ENCODE peak calls at places on chromosomes 4 and X, in six cellular contexts. Q is A549, S is upper lobe of left lung, R is K562, I is HepG2, E is GM12878. T is an unnamed sample.

GRCh38 chrX:66039916-66040315 is at the start of gene VSIG4:
- ATAC-seq in Q (no peak), S (peak), R (peak), I (no peak), E (no peak), T (peak)

GRCh38 chrX:63275127-63275526 is 76.0 kb downstream of the SPIN4 start:
- ATAC-seq in Q (peak), S (peak), R (peak), I (peak), E (peak), T (no peak)

GRCh38 chrX:10356979-10357378 is 200.2 kb downstream of the CLCN4 start:
- ATAC-seq in Q (no peak), S (no peak), R (no peak), I (no peak), E (no peak), T (no peak)

GRCh38 chrX:68114573-68115199 is 318.6 kb downstream of the OPHN1 start:
- ATAC-seq in Q (peak), S (peak), R (peak), I (no peak), E (no peak), T (no peak)

GRCh38 chrX:38215141-38215540 is 5.5 kb downstream of the SRPX start:
- ATAC-seq in Q (no peak), S (peak), R (no peak), I (no peak), E (no peak), T (peak)

GRCh38 chrX:116281106-116281505 is 110.6 kb downstream of the AGTR2 start:
- ATAC-seq in Q (no peak), S (no peak), R (no peak), I (no peak), E (no peak), T (no peak)

GRCh38 chr4:7872264-7872771 is 67.3 kb downstream of the AFAP1 start:
- ATAC-seq in Q (peak), S (peak), R (no peak), I (no peak), E (no peak), T (peak)

GRCh38 chr4:86670739-86671138 is 76.6 kb downstream of the PTPN13 start:
- ATAC-seq in Q (peak), S (no peak), R (no peak), I (no peak), E (no peak), T (no peak)

GRCh38 chr4:19675172-19675811 is 576.4 kb upstream of the SLIT2 start:
- ATAC-seq in Q (no peak), S (peak), R (no peak), I (no peak), E (no peak), T (peak)

GRCh38 chr4:149741186-149741831 is 74.3 kb downstream of the IQCM start:
- ATAC-seq in Q (no peak), S (no peak), R (no peak), I (no peak), E (peak), T (no peak)

GRCh38 chr4:177562859-177563258 is 120.6 kb upstream of the AGA start:
- ATAC-seq in Q (no peak), S (no peak), R (no peak), I (no peak), E (no peak), T (no peak)

GRCh38 chr4:111678466-111678865 is 466.8 kb upstream of the FAM241A start:
- ATAC-seq in Q (no peak), S (no peak), R (no peak), I (no peak), E (no peak), T (no peak)

GRCh38 chrX:134006484-134007161 is 21.2 kb upstream of the GPC3 start:
- ATAC-seq in Q (no peak), S (no peak), R (no peak), I (peak), E (no peak), T (no peak)

DNA sequence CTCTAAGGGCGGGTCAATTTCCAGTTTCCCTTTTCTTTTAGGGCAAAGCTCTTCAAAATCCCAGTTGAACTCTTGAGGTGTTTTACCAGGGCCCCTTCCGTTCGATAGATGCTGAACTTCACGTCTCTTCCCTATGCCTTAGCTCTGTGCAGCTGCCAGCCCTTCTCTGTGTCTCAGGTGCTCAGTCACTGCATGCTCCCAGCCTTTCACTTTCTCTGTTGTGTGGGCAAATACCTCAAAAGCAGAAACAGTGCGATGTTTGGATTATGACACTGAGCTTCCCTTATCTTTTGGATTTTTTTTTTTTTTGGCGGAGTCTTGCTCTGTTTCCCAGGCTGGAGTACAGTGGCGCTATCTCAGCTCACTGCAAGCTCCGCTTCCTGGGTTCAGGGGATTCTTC is 108.5 kb downstream of the CLDN22 start:
- ATAC-seq in Q (no peak), S (no peak), R (no peak), I (no peak), E (no peak), T (no peak)
- TF ChIP-seq EP300 in Q (no peak), S (no peak), R (no peak), I (no peak), E (no peak), T (no peak)

DNA sequence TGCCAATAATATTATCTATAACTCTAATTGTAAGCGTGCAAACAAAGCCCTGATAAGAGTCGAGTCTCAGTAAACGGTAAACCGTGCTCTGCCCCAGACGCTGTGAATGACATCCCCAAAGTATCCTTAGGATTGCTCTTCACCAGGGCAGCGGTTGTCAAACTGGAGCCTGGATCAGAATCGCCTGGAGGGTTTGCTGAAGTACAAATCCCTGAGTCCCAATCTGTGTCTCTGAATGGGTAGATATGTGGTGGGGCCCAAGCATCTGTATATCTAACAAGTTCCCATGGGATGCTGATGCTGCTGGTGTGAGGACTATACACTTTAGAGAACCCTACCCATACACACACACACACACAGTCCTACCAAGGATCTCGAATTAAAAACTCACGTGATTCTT is 813 bp upstream of the APBB2 start:
- ATAC-seq in Q (no peak), S (no peak), R (no peak), I (peak), E (no peak), T (no peak)
- H3K4me3 ChIP-seq in Q (peak), S (no peak), R (no peak), I (peak), E (no peak), T (no peak)

DNA sequence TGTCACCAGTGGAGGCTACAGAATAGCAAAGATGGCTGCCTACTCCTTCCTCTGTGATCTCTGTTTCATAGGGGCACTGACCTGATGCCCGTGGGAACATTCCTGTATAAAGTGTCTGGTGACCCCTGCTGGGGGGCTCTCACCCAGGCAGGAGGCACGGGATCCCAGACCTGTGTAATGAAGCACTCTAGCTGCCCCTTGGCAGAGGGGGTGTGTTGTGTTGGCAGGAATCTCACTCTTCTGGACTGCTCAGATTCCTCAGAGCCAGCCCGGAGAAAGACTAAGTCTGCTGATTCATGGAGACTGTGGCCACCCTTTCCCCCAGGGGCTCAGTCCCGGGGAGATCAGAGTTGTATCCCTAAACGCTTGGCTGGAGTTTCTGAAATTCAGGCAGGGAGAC is 648.3 kb downstream of the SPRY1 start:
- ATAC-seq in Q (no peak), S (no peak), R (no peak), I (peak), E (no peak), T (no peak)
- TF ChIP-seq EP300 in Q (no peak), S (no peak), R (no peak), I (no peak), E (no peak), T (no peak)

DNA sequence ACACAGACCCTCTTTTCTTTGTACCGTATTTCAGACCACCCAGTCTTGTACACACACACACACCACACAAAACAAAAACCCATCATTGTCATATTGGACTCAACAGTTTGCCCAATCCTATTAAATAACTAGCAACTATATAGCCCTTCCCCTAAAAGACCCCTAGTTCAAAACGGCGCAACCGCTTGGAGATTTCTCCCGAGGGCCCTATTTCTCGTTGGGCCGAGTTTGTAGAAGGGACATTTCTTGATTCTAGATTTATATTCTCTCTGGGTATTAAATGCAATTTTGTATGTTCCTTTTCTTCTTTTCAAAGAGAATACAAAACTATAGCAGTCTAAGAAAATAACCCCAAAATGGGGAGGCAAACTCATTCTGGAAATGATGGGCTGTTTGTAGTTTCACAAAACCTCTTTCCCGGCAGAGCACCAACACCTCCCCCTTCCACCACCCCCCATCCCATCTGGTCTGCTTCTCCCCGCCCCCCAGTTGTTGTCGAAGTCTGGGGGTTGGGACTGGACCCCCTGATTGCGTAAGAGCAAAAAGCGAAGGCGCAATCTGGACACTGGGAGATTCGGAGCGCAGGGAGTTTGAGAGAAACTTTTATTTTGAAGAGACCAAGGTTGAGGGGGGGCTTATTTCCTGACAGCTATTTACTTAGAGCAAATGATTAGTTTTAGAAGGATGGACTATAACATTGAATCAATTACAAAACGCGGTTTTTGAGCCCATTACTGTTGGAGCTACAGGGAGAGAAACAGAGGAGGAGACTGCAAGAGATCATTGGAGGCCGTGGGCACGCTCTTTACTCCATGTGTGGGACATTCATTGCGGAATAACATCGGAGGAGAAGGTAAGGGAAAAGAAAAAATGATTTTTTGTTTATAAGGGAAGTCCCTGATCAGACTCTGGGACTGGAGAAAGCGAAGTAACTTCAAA is at the start of gene PDGFRA:
- ATAC-seq in Q (no peak), S (peak), R (no peak), I (no peak), E (no peak), T (peak)
- H3K4me3 ChIP-seq in Q (peak), S (peak), R (no peak), I (peak), E (peak), T (peak)

GRCh38 chr4:128358231-128358902 is 70.8 kb upstream of the PGRMC2 start:
- ATAC-seq in Q (peak), S (peak), R (peak), I (no peak), E (no peak), T (no peak)
- TF ChIP-seq EP300 in Q (no peak), S (no peak), R (no peak), I (no peak), E (no peak), T (no peak)

GRCh38 chrX:132059973-132060540 is 37.0 kb downstream of the STK26 start:
- ATAC-seq in Q (no peak), S (no peak), R (no peak), I (no peak), E (peak), T (no peak)
- H3K4me3 ChIP-seq in Q (no peak), S (no peak), R (no peak), I (no peak), E (no peak), T (no peak)

DNA sequence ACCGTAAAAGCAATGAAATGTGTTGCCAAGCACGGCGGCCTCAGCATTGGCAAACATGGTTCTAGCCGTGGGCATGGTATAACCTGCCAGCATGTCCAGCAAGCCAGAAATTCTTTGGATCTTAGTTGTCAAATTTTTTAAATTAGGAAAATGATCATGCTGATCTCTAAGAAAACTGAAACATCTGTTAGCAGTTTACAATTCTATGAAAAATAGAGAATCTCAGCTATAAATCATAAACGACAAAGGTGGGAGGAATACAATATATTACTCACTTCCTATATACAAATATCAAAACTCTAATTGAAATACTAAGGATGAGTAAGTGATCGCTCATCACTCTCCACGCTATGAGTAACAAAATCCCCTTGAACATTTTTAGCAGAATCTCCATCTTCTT is 130.3 kb downstream of the ADGRA3 start:
- ATAC-seq in Q (peak), S (no peak), R (no peak), I (no peak), E (no peak), T (no peak)
- TF ChIP-seq EP300 in Q (no peak), S (no peak), R (no peak), I (no peak), E (no peak), T (no peak)

GRCh38 chr4:80017125-80017854 is 55.7 kb downstream of the ANTXR2 start:
- ATAC-seq in Q (no peak), S (peak), R (no peak), I (no peak), E (peak), T (no peak)
- H3K4me3 ChIP-seq in Q (no peak), S (no peak), R (no peak), I (no peak), E (no peak), T (no peak)

GRCh38 chr4:109323348-109323747 is 20.9 kb upstream of the COL25A1 start:
- ATAC-seq in Q (no peak), S (no peak), R (no peak), I (no peak), E (no peak), T (no peak)
- TF ChIP-seq EP300 in Q (no peak), S (no peak), R (no peak), I (no peak), E (no peak), T (no peak)

T was measured in gastroesophageal sphincter.